ENCODE peak calls at places on chromosomes 4 and X, in nine cellular contexts. M, P, F, G, Z, R, O, W and X are unnamed samples.

GRCh38 chrX:134551365-134552095 is 91.6 kb downstream of the HPRT1 start:
- DNase-seq in M (no peak), G (no peak), R (no peak), W (peak), F (no peak), P (no peak), Z (no peak), O (no peak), X (no peak)

GRCh38 chr4:139749313-139749712 is 83.7 kb downstream of the MGST2 start:
- DNase-seq in G (no peak), P (no peak), F (no peak), W (no peak), R (no peak), O (no peak), M (no peak), Z (no peak), X (no peak)

GRCh38 chrX:152915541-152916241 is 17.8 kb downstream of the ZNF185 start:
- DNase-seq in G (no peak), O (peak), Z (no peak), M (peak), R (no peak), P (peak), F (no peak), W (no peak), X (no peak)

GRCh38 chrX:3044671-3045070 is 3.4 kb downstream of the ARSF start:
- DNase-seq in R (no peak), O (no peak), M (no peak), Z (no peak), F (no peak), G (no peak), W (no peak), P (no peak), X (no peak)

GRCh38 chr4:81919238-81919637 is 447.5 kb upstream of the RASGEF1B start:
- DNase-seq in G (no peak), M (no peak), R (no peak), Z (no peak), O (no peak), W (no peak), P (peak), F (no peak), X (no peak)

GRCh38 chr4:25051534-25051933 is 20.8 kb upstream of the LGI2 start:
- DNase-seq in F (no peak), W (no peak), M (no peak), O (no peak), G (no peak), P (no peak), R (no peak), Z (no peak), X (no peak)

GRCh38 chrX:17521871-17522693 is 147.1 kb downstream of the NHS start:
- DNase-seq in M (no peak), O (no peak), G (no peak), W (no peak), P (peak), F (no peak), R (no peak), Z (peak), X (no peak)

GRCh38 chrX:119067023-119067739 is 5.6 kb upstream of the CT47C1 start:
- DNase-seq in F (peak), M (no peak), W (no peak), P (peak), O (peak), G (peak), Z (peak), R (no peak), X (no peak)

GRCh38 chrX:71493111-71493613 is 39.7 kb upstream of the OGT start:
- DNase-seq in R (no peak), O (peak), P (no peak), Z (peak), F (peak), G (peak), M (no peak), W (no peak), X (no peak)

GRCh38 chr4:134762053-134762452 is 560.5 kb upstream of the PABPC4L start:
- DNase-seq in Z (no peak), O (no peak), R (no peak), W (no peak), G (no peak), P (peak), M (no peak), F (no peak), X (no peak)

GRCh38 chr4:146263785-146264184 is 49.4 kb downstream of the REELD1 start:
- DNase-seq in F (no peak), R (no peak), O (no peak), M (no peak), P (no peak), Z (no peak), W (no peak), G (no peak), X (no peak)

GRCh38 chr4:107392951-107393350 is 327.1 kb downstream of the PAPSS1 start:
- DNase-seq in W (peak), O (no peak), Z (no peak), F (peak), G (peak), M (no peak), P (no peak), R (no peak), X (no peak)

GRCh38 chrX:40062525-40063193 is 35.1 kb downstream of the BCOR start:
- DNase-seq in R (no peak), O (peak), G (no peak), P (no peak), M (no peak), Z (no peak), W (peak), F (no peak), X (no peak)

GRCh38 chr4:123599061-123599919 is 202.7 kb downstream of the SPRY1 start:
- DNase-seq in O (peak), W (no peak), Z (peak), G (peak), P (no peak), M (no peak), F (no peak), R (no peak), X (no peak)

GRCh38 chr4:120557372-120557771 is 365.2 kb downstream of the PRDM5 start:
- DNase-seq in M (no peak), O (no peak), W (no peak), R (no peak), G (no peak), P (no peak), F (no peak), Z (no peak), X (no peak)

GRCh38 chrX:109533631-109534030 is 3.0 kb upstream of the NXT2 start:
- DNase-seq in R (no peak), O (no peak), M (no peak), P (no peak), F (no peak), W (no peak), G (no peak), Z (no peak), X (no peak)

GRCh38 chrX:47390676-47391234 is 20.4 kb downstream of the ZNF157 start:
- DNase-seq in P (no peak), O (no peak), G (no peak), M (no peak), F (no peak), R (no peak), Z (no peak), W (no peak), X (no peak)

GRCh38 chr4:61531188-61531587 is 331.1 kb downstream of the ADGRL3 start:
- DNase-seq in M (no peak), O (no peak), G (no peak), Z (no peak), W (no peak), R (no peak), F (no peak), P (no peak), X (no peak)

GRCh38 chr4:130646886-130647285 is 1550.9 kb downstream of the C4orf33 start:
- DNase-seq in W (no peak), Z (no peak), P (no peak), R (no peak), F (no peak), O (no peak), M (no peak), G (no peak), X (no peak)

GRCh38 chrX:55135171-55135570 is 46.4 kb downstream of the PAGE2 start:
- DNase-seq in Z (peak), O (peak), G (peak), R (peak), W (no peak), P (peak), M (no peak), F (peak), X (no peak)

GRCh38 chr4:128455480-128455879 is 167.9 kb upstream of the PGRMC2 start:
- DNase-seq in G (no peak), P (no peak), W (no peak), R (no peak), O (no peak), M (no peak), F (no peak), Z (no peak), X (no peak)

GRCh38 chr4:54779797-54780196 is 122.0 kb downstream of the KIT start:
- DNase-seq in M (no peak), W (no peak), G (no peak), F (no peak), Z (no peak), O (no peak), P (no peak), R (no peak), X (no peak)

GRCh38 chr4:74109116-74109791 is 10.3 kb upstream of the CXCL2 start:
- DNase-seq in O (no peak), F (no peak), R (peak), W (no peak), M (no peak), P (peak), G (peak), Z (no peak), X (no peak)

GRCh38 chr4:42519803-42520417 is 122.6 kb downstream of the SHISA3 start:
- DNase-seq in G (peak), P (peak), W (no peak), Z (peak), R (no peak), M (no peak), O (peak), F (peak), X (no peak)

GRCh38 chr4:94453534-94453963 is 1.8 kb downstream of the PDLIM5 start:
- DNase-seq in R (no peak), G (no peak), Z (no peak), M (no peak), P (peak), F (no peak), W (no peak), O (no peak), X (no peak)
- TF ChIP-seq POLR2A in R (no peak), G (no peak), Z (no peak), M (no peak), P (no peak), F (no peak), W (no peak), O (no peak), X (no peak)

DNA sequence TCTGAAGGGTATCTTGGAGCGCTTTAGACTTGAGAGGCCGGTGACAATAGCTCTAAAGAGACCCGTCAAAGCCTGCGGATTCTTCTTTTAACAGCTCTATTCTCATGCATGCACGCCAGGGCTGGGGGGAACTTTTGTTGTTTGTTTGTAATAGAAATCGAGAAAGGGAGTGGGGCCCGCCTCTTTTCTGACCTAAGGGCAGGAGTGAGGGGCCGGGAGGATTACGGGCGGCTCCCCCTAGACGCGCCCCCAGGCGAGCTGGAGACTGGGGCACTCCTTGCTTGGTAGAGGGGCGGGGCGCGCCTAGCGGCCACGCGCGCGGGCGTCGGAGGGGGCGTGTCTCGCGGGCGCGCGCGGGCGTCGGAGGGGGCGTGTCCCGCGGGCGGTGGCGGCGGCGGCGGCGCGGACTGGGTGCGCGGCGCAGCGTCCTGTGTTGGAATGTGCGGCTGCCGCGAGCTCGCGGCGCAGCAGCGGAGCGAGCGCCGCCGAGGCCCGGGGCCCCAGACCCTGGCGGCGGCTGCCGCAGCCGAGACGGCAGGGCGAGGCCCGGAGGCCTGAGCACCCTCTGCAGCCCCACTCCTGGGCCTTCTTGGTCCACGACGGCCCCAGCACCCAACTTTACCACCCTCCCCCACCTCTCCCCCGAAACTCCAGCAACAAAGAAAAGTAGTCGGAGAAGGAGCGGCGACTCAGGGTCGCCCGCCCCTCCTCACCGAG is at the start of gene REST:
- DNase-seq in M (peak), Z (peak), O (peak), F (peak), G (peak), W (peak), P (peak), R (peak), X (peak)
- TF ChIP-seq POLR2A in M (peak), Z (peak), O (peak), F (peak), G (peak), W (no peak), P (no peak), R (no peak), X (no peak)

DNA sequence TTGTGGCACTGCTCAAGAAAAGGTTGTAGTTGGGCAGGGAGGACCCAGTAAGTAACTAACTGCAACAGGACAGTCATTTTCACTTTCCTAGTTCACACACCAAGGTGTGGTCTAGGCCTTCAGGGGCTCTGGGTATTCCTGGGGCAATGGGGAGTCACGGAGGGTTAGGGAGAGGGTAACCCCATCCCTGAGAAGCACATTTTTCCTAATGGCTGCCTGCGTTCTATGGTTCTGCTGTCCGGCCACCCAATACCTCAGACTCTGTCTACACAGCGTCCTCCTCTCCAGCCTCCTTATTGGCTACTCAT is 937 bp upstream of the PPP1R3F start:
- DNase-seq in W (no peak), O (no peak), Z (no peak), P (no peak), R (no peak), F (no peak), G (no peak), M (no peak), X (no peak)
- TF ChIP-seq POLR2A in W (no peak), O (no peak), Z (no peak), P (no peak), R (no peak), F (no peak), G (no peak), M (no peak), X (no peak)

DNA sequence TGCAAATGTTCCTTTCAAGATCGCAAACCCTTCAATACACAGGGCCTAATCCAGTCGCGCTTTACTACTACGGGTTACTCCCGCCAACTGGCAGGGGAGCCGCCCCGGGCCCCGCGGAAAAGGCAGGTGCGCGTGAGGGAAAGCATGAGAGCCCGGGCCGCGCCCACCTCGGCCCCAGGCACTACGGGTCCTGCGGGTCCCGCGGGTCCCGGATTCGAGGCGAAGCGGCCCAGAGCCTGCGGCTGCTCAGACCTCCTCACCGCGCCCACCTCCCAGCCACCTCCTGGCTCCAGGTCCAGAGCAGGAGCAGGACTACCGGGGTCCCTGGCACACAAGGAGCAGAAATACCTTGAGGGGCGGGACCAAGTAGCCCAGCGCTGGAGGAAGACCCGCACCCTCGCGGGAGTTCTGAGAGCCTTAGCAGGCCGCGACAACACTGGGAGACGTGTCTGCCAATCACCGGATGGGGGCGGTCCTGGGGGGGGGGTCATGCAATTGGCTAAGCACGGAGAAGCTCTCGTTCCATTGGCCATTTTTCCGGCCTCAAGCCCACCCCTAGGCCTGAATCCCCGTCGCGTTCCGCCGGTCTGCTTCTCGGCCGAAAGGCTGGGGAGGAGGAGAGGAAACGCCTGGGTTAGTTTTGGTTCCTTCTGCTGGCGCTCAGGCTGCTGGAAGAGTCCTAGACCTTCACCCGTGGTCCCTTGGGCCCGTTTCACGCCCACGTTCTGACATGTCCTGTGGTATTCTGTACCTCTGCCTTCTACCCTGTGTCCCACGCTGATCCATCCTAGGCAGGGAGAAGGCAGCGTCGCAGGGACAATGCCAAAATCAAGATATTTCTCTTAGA is 29.0 kb downstream of the ERVMER34-1 start:
- DNase-seq in O (peak), Z (peak), R (peak), P (peak), G (peak), M (peak), F (peak), W (peak), X (peak)
- TF ChIP-seq POLR2A in O (peak), Z (peak), R (no peak), P (peak), G (peak), M (peak), F (peak), W (no peak), X (no peak)